ENCODE peak calls at places on chromosome 2, in ten cellular contexts. D is left ventricle myocardium inferior, G is AG09309, J is GM13977, I is nephron progenitor cell, Z is cardiac fibroblast, E is AG08395, W is iris pigment epithelial cell, C is NCI-H1105 treated with DMSO at 0.1 percent for 48 hours, A is mesendoderm. H is an unnamed sample.

GRCh38 chr2:45813003-45813601 is 161.6 kb downstream of the PRKCE start:
- DNase-seq in I (no peak), D (peak; percentile 32), A (peak; percentile 45), E (no peak), W (peak; percentile 34), Z (peak; percentile 61), G (no peak), J (no peak), C (no peak), H (no peak)

GRCh38 chr2:194333091-194333490 is 1323.9 kb upstream of the SLC39A10 start:
- DNase-seq in C (no peak), I (no peak), W (no peak), A (no peak), G (no peak), D (no peak), Z (no peak), E (no peak), J (no peak), H (no peak)

GRCh38 chr2:62152000-62152399 is 43.9 kb upstream of the B3GNT2 start:
- DNase-seq in C (no peak), D (no peak), A (peak; percentile 64), G (no peak), J (no peak), Z (peak; percentile 17), E (no peak), W (peak; percentile 65), I (no peak), H (no peak)

GRCh38 chr2:28652217-28652616 is 99.4 kb upstream of the PPP1CB start:
- DNase-seq in I (no peak), Z (no peak), W (peak; percentile 75), A (no peak), J (no peak), E (no peak), D (no peak), G (no peak), C (no peak), H (no peak)

GRCh38 chr2:224722250-224722649 is 6.1 kb upstream of the CCDC195 start:
- DNase-seq in D (no peak), C (no peak), W (peak; percentile 68), G (no peak), I (no peak), A (peak; percentile 5), J (no peak), E (peak; percentile 21), Z (peak; percentile 2), H (no peak)

GRCh38 chr2:102592601-102593000 is 26.8 kb upstream of the SLC9A2 start:
- DNase-seq in W (peak; percentile 16), C (no peak), Z (peak; percentile 37), J (no peak), A (peak; percentile 10), D (no peak), I (no peak), G (no peak), E (no peak), H (no peak)

GRCh38 chr2:235494716-235495372 is 1.0 kb downstream of the AGAP1 start:
- DNase-seq in A (peak; percentile 53), I (peak; percentile 51), C (peak; percentile 4), J (no peak), Z (peak; percentile 44), E (peak; percentile 43), G (no peak), D (no peak), W (peak; percentile 68), H (no peak)

GRCh38 chr2:136284226-136285119 is 166.5 kb upstream of the CXCR4 start:
- DNase-seq in I (no peak), C (no peak), W (no peak), D (no peak), G (no peak), A (no peak), Z (no peak), J (peak; percentile 28), E (no peak), H (no peak)

GRCh38 chr2:177538323-177538722 is 145.8 kb downstream of the AGPS start:
- DNase-seq in E (no peak), W (no peak), C (no peak), D (no peak), A (no peak), G (no peak), Z (no peak), J (no peak), I (no peak), H (no peak)

GRCh38 chr2:218375212-218375611 is 6.9 kb upstream of the SLC11A1 start:
- DNase-seq in Z (peak; percentile 85), G (peak; percentile 88), A (no peak), J (no peak), C (no peak), D (no peak), W (peak; percentile 76), I (no peak), E (no peak), H (no peak)

GRCh38 chr2:48696881-48697280 is 58.6 kb downstream of the LHCGR start:
- DNase-seq in A (no peak), G (no peak), Z (no peak), E (no peak), W (no peak), D (no peak), C (no peak), I (no peak), J (no peak), H (no peak)

GRCh38 chr2:71619230-71619741 is 165.9 kb downstream of the DYSF start:
- DNase-seq in E (no peak), A (no peak), G (no peak), W (no peak), D (no peak), J (no peak), I (no peak), Z (no peak), C (no peak), H (no peak)

GRCh38 chr2:189151897-189152296 is 27.7 kb downstream of the COL5A2 start:
- DNase-seq in Z (no peak), J (no peak), A (no peak), G (no peak), C (no peak), D (no peak), E (no peak), I (no peak), W (no peak), H (no peak)

H was measured in T-helper 1 cell.